ENCODE peak calls at places on chromosomes 12 and 14, in five cellular contexts. One of them, this sample, is unnamed.

GRCh38 chr12:14960548-14961465 is 594 bp downstream of the ARHGDIB start:
- DNase-seq in H1: no peak
- DNase-seq in H9: no peak
- DNase-seq in mesenchymal stem cell: no peak
- DNase-seq in neuronal stem cell: no peak
- DNase-seq in this sample: peak

GRCh38 chr14:24982472-24983155 is 67.3 kb downstream of the STXBP6 start:
- DNase-seq in H9: no peak
- DNase-seq in mesenchymal stem cell: peak
- DNase-seq in neuronal stem cell: no peak
- DNase-seq in H1: no peak
- DNase-seq in this sample: peak

GRCh38 chr14:69519253-69519661 is 34.7 kb downstream of the PLEKHD1 start:
- DNase-seq in neuronal stem cell: no peak
- DNase-seq in H1: no peak
- DNase-seq in H9: no peak
- DNase-seq in mesenchymal stem cell: no peak
- DNase-seq in this sample: peak

GRCh38 chr12:132014092-132014914 is 64.6 kb downstream of the EP400 start:
- DNase-seq in mesenchymal stem cell: no peak
- DNase-seq in neuronal stem cell: no peak
- DNase-seq in H1: no peak
- DNase-seq in H9: no peak
- DNase-seq in this sample: no peak

GRCh38 chr14:34020014-34020413 is 69.1 kb upstream of the EGLN3 start:
- DNase-seq in H9: no peak
- DNase-seq in neuronal stem cell: no peak
- DNase-seq in H1: no peak
- DNase-seq in mesenchymal stem cell: no peak
- DNase-seq in this sample: no peak

GRCh38 chr12:31362115-31362758 is 36.3 kb upstream of the SINHCAF start:
- DNase-seq in mesenchymal stem cell: no peak
- DNase-seq in H9: peak
- DNase-seq in neuronal stem cell: peak
- DNase-seq in H1: peak
- DNase-seq in this sample: peak

GRCh38 chr14:59301354-59301753 is 112.9 kb downstream of the DAAM1 start:
- DNase-seq in mesenchymal stem cell: no peak
- DNase-seq in H9: no peak
- DNase-seq in neuronal stem cell: no peak
- DNase-seq in H1: no peak
- DNase-seq in this sample: no peak

GRCh38 chr12:14394317-14395058 is 29.0 kb downstream of the ATF7IP start:
- DNase-seq in H1: no peak
- DNase-seq in neuronal stem cell: peak
- DNase-seq in mesenchymal stem cell: peak
- DNase-seq in H9: no peak
- DNase-seq in this sample: peak

GRCh38 chr12:107402041-107403022 is 283.3 kb upstream of the PWP1 start:
- DNase-seq in H1: peak
- DNase-seq in mesenchymal stem cell: peak
- DNase-seq in neuronal stem cell: peak
- DNase-seq in H9: peak
- DNase-seq in this sample: peak

GRCh38 chr14:35163384-35163783 is 41.0 kb downstream of the PRORP start:
- DNase-seq in H1: no peak
- DNase-seq in mesenchymal stem cell: no peak
- DNase-seq in neuronal stem cell: no peak
- DNase-seq in H9: no peak
- DNase-seq in this sample: no peak

DNA sequence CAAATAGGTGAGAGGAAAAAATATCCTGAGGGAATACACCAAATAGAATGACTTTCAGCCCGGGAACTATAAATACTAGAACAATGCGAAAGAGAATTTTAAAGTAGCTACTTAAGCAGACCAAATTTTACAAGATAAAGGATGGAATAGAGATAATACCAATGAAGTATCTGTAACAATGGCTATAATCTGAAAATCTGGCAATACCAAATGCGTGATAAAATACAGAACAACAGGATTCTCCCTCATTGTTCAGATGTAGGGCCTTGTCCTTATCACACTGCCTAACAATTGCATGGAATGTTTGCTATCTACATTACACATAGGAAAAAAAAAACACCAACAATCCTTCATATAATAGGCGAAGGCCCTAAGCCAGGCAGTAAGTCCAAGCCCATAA is 815.4 kb upstream of the MDGA2 start:
- DNase-seq in neuronal stem cell: no peak
- DNase-seq in mesenchymal stem cell: no peak
- DNase-seq in H9: no peak
- DNase-seq in H1: no peak
- DNase-seq in this sample: peak
- H2BK12ac ChIP-seq in neuronal stem cell: no peak
- H2BK12ac ChIP-seq in mesenchymal stem cell: no peak
- H2BK12ac ChIP-seq in H9: no peak
- H2BK12ac ChIP-seq in H1: no peak
- H2BK12ac ChIP-seq in this sample: no peak

GRCh38 chr12:55708695-55709233 is 1.1 kb upstream of the ITGA7 start:
- DNase-seq in mesenchymal stem cell: no peak
- DNase-seq in H1: no peak
- DNase-seq in H9: no peak
- DNase-seq in neuronal stem cell: no peak
- DNase-seq in this sample: no peak
- H3K27ac ChIP-seq in mesenchymal stem cell: no peak
- H3K27ac ChIP-seq in H1: peak
- H3K27ac ChIP-seq in H9: no peak
- H3K27ac ChIP-seq in neuronal stem cell: no peak
- H3K27ac ChIP-seq in this sample: no peak

DNA sequence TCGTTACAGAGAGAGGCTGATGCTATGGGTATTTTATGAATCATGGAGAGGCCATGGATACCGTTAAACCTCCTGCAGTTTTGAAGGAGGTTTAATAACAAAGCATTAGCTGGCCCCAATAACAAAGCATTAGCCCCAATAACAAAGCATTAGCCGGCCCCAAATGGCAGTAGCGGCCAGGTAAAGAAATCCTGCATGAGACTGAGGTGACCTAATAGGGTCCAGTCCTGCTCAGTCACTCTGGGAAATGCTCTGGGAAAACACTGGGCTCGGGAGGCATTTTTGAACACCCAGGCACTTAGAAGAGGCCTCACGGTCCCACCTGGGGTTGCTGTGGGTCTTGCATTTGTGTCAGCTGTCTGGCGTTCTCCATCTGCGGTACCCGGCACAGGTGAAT is 776 bp upstream of the RIN3 start:
- DNase-seq in H9: no peak
- DNase-seq in neuronal stem cell: no peak
- DNase-seq in H1: no peak
- DNase-seq in mesenchymal stem cell: peak
- DNase-seq in this sample: no peak
- H3K18ac ChIP-seq in H9: no peak
- H3K18ac ChIP-seq in neuronal stem cell: no peak
- H3K18ac ChIP-seq in H1: no peak
- H3K18ac ChIP-seq in mesenchymal stem cell: peak
- H3K18ac ChIP-seq in this sample: peak

DNA sequence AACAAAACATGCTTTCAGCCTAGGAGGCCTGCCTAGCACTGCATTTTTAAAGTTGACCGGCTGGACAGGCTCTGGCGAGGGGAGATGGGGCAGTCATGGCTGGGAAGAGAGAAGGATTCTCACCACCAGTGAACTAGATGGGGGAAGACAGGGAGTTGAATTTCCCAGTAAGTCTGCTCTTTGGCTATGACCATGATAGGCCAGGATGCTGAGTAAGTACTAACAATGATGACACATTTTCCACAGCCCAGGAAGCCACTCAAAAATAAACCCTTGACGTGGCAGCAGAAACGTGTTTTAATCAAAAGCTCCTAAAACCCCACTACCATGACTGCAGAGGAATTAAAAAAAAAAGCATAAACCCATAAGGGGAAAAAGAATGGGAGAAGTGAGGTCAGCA is 19.0 kb downstream of the KCTD10 start:
- DNase-seq in mesenchymal stem cell: peak
- DNase-seq in neuronal stem cell: no peak
- DNase-seq in H1: no peak
- DNase-seq in H9: no peak
- DNase-seq in this sample: no peak
- H2BK12ac ChIP-seq in mesenchymal stem cell: peak
- H2BK12ac ChIP-seq in neuronal stem cell: no peak
- H2BK12ac ChIP-seq in H1: peak
- H2BK12ac ChIP-seq in H9: peak
- H2BK12ac ChIP-seq in this sample: no peak

DNA sequence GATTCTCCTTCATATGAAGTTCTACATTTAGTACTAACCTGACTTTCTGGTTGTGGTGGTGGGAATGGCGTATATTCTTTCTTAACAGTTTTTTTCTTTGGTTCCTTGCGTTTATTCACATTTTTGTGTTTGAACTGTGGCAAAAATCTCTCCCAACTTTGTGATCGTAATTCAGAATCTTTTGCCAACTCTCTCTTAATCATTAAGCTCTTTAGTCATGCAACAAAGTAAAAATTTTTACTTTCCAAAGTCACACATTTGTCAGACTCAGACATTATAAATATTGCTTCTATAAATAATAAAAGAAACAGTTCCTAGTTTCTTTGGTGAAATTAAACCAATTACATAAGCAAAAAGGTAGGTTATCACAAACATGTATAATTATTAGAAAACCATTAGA is 7.5 kb downstream of the KRR1 start:
- DNase-seq in H1: no peak
- DNase-seq in H9: no peak
- DNase-seq in neuronal stem cell: no peak
- DNase-seq in mesenchymal stem cell: no peak
- DNase-seq in this sample: no peak
- H3K27ac ChIP-seq in H1: no peak
- H3K27ac ChIP-seq in H9: no peak
- H3K27ac ChIP-seq in neuronal stem cell: no peak
- H3K27ac ChIP-seq in mesenchymal stem cell: no peak
- H3K27ac ChIP-seq in this sample: no peak

GRCh38 chr12:126268222-126268621 is 1203.0 kb downstream of the AACS start:
- DNase-seq in mesenchymal stem cell: no peak
- DNase-seq in H9: no peak
- DNase-seq in H1: no peak
- DNase-seq in neuronal stem cell: no peak
- DNase-seq in this sample: no peak
- H3K18ac ChIP-seq in mesenchymal stem cell: no peak
- H3K18ac ChIP-seq in H9: no peak
- H3K18ac ChIP-seq in H1: no peak
- H3K18ac ChIP-seq in neuronal stem cell: no peak
- H3K18ac ChIP-seq in this sample: no peak

GRCh38 chr12:32399373-32400113 is at the start of gene FGD4:
- DNase-seq in mesenchymal stem cell: peak
- DNase-seq in H9: peak
- DNase-seq in H1: peak
- DNase-seq in neuronal stem cell: peak
- DNase-seq in this sample: peak

GRCh38 chr12:32399045-32399372 is 349 bp upstream of the FGD4 start:
- DNase-seq in H1: no peak
- DNase-seq in H9: no peak
- DNase-seq in neuronal stem cell: no peak
- DNase-seq in mesenchymal stem cell: no peak
- DNase-seq in this sample: no peak

GRCh38 chr12:32400114-32400672 is 835 bp downstream of the FGD4 start:
- DNase-seq in H1: peak
- DNase-seq in H9: peak
- DNase-seq in mesenchymal stem cell: peak
- DNase-seq in neuronal stem cell: no peak
- DNase-seq in this sample: peak

GRCh38 chr12:32400866-32401265 is 1.5 kb downstream of the FGD4 start:
- DNase-seq in mesenchymal stem cell: no peak
- DNase-seq in H9: no peak
- DNase-seq in neuronal stem cell: no peak
- DNase-seq in H1: no peak
- DNase-seq in this sample: no peak

DNA sequence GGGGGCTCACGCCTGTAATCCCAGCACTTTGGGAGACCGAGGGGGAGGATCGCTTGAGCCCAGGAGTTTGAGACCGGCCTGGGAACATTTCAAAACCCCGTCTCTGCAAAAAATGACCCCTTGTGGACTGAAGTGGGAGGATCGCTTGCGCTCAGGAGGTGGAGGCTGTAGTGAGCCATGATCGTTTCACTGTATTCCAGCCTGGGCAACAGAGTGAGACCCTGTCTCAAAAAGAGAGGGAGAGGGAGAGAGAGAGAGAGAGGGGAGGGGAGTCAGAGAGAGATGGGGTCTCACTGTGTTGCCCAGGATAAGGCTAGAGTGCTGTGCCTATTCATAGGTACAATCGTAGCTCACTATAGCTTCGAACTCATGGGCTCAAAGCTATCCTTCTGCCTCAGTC is 2.8 kb downstream of the FGD4 start:
- DNase-seq in H1: no peak
- DNase-seq in H9: no peak
- DNase-seq in neuronal stem cell: no peak
- DNase-seq in mesenchymal stem cell: no peak
- DNase-seq in this sample: peak
- H2BK12ac ChIP-seq in H1: no peak
- H2BK12ac ChIP-seq in H9: no peak
- H2BK12ac ChIP-seq in neuronal stem cell: no peak
- H2BK12ac ChIP-seq in mesenchymal stem cell: no peak
- H2BK12ac ChIP-seq in this sample: no peak

GRCh38 chr14:51382506-51382905 is 142.5 kb downstream of the TMX1 start:
- DNase-seq in H1: no peak
- DNase-seq in mesenchymal stem cell: no peak
- DNase-seq in H9: no peak
- DNase-seq in neuronal stem cell: no peak
- DNase-seq in this sample: no peak
- H3K27ac ChIP-seq in H1: no peak
- H3K27ac ChIP-seq in mesenchymal stem cell: no peak
- H3K27ac ChIP-seq in H9: no peak
- H3K27ac ChIP-seq in neuronal stem cell: no peak
- H3K27ac ChIP-seq in this sample: no peak